ENCODE peak calls at places on chromosomes 11 and 22, in ten cellular contexts. A, U, C, F, M, W, D, I, N and V are unnamed samples.

GRCh38 chr11:69475866-69476714 is 5.4 kb upstream of the LINC01488 start:
- DNase-seq in A (no peak), U (no peak), C (no peak), F (no peak), M (no peak), W (no peak), D (no peak), I (no peak), N (no peak), V (no peak)

GRCh38 chr11:61489833-61490585 is 18.5 kb upstream of the LRRC10B start:
- DNase-seq in A (no peak), U (no peak), C (no peak), F (peak), M (peak), W (no peak), D (no peak), I (no peak), N (no peak), V (no peak)

GRCh38 chr22:44424131-44424711 is 73.8 kb downstream of the RTL6 start:
- DNase-seq in A (no peak), U (no peak), C (no peak), F (no peak), M (no peak), W (no peak), D (no peak), I (no peak), N (no peak), V (no peak)

GRCh38 chr11:125869526-125869925 is 17.9 kb upstream of the HYLS1 start:
- DNase-seq in A (no peak), U (no peak), C (no peak), F (peak), M (no peak), W (no peak), D (no peak), I (no peak), N (no peak), V (no peak)

GRCh38 chr22:27990451-27990840 is 71.4 kb upstream of the PITPNB start:
- DNase-seq in A (peak), U (no peak), C (no peak), F (no peak), M (no peak), W (no peak), D (no peak), I (no peak), N (no peak), V (no peak)

GRCh38 chr11:14902650-14903350 is 10.8 kb upstream of the CYP2R1 start:
- DNase-seq in A (no peak), U (no peak), C (no peak), F (peak), M (peak), W (peak), D (no peak), I (peak), N (peak), V (peak)

GRCh38 chr11:35049906-35050531 is 89.0 kb upstream of the CD44 start:
- DNase-seq in A (no peak), U (no peak), C (no peak), F (no peak), M (no peak), W (no peak), D (no peak), I (no peak), N (no peak), V (no peak)

GRCh38 chr22:32469799-32470212 is 4.8 kb upstream of the FBXO7 start:
- DNase-seq in A (no peak), U (peak), C (no peak), F (peak), M (peak), W (peak), D (peak), I (no peak), N (peak), V (peak)

GRCh38 chr11:124415356-124415923 is 9.2 kb downstream of the OR8B4 start:
- DNase-seq in A (no peak), U (peak), C (no peak), F (peak), M (peak), W (peak), D (peak), I (peak), N (peak), V (peak)

GRCh38 chr11:92152245-92152644 is 72.4 kb upstream of the FAT3 start:
- DNase-seq in A (no peak), U (no peak), C (no peak), F (no peak), M (no peak), W (no peak), D (no peak), I (peak), N (no peak), V (no peak)

GRCh38 chr11:10005955-10006525 is 288.0 kb downstream of the SBF2 start:
- DNase-seq in A (no peak), U (no peak), C (no peak), F (no peak), M (no peak), W (no peak), D (no peak), I (no peak), N (no peak), V (no peak)

GRCh38 chr11:76225122-76225584 is 18.9 kb upstream of the WNT11 start:
- DNase-seq in A (no peak), U (no peak), C (no peak), F (peak), M (no peak), W (peak), D (no peak), I (no peak), N (no peak), V (no peak)

GRCh38 chr11:11349870-11350325 is 3.2 kb downstream of the CSNK2A3 start:
- DNase-seq in A (no peak), U (peak), C (no peak), F (peak), M (peak), W (no peak), D (no peak), I (peak), N (peak), V (peak)

GRCh38 chr22:35630891-35631290 is 13.8 kb upstream of the MB start:
- DNase-seq in A (no peak), U (no peak), C (no peak), F (no peak), M (no peak), W (no peak), D (no peak), I (no peak), N (no peak), V (no peak)

GRCh38 chr11:134261000-134261399 is 7.6 kb downstream of the ACAD8 start:
- DNase-seq in A (no peak), U (no peak), C (no peak), F (no peak), M (no peak), W (no peak), D (no peak), I (no peak), N (no peak), V (no peak)

GRCh38 chr11:59012942-59013256 is 73.2 kb upstream of the GLYATL1B start:
- DNase-seq in A (no peak), U (no peak), C (no peak), F (no peak), M (no peak), W (no peak), D (no peak), I (no peak), N (no peak), V (no peak)

GRCh38 chr11:78961186-78961782 is 386.6 kb upstream of the NARS2 start:
- DNase-seq in A (no peak), U (no peak), C (peak), F (peak), M (peak), W (peak), D (no peak), I (peak), N (peak), V (peak)

GRCh38 chr11:26704249-26704648 is 17.6 kb downstream of the SLC5A12 start:
- DNase-seq in A (no peak), U (no peak), C (no peak), F (no peak), M (no peak), W (no peak), D (no peak), I (no peak), N (peak), V (no peak)

GRCh38 chr11:770642-771616 is 6.4 kb downstream of the GATD1 start:
- DNase-seq in A (no peak), U (no peak), C (no peak), F (no peak), M (no peak), W (no peak), D (no peak), I (no peak), N (no peak), V (no peak)

GRCh38 chr22:35977136-35977535 is 51.5 kb downstream of the RBFOX2 start:
- DNase-seq in A (no peak), U (no peak), C (no peak), F (peak), M (no peak), W (peak), D (no peak), I (no peak), N (peak), V (peak)

GRCh38 chr11:13343931-13344717 is 66.5 kb downstream of the BMAL1 start:
- DNase-seq in A (peak), U (peak), C (peak), F (peak), M (peak), W (peak), D (peak), I (peak), N (peak), V (peak)

GRCh38 chr22:50627452-50627913 is 469 bp downstream of the ARSA start:
- DNase-seq in A (no peak), U (no peak), C (peak), F (no peak), M (no peak), W (no peak), D (no peak), I (peak), N (no peak), V (no peak)

GRCh38 chr11:114162719-114163123 is 103.2 kb downstream of the ZBTB16 start:
- DNase-seq in A (no peak), U (peak), C (no peak), F (peak), M (peak), W (peak), D (peak), I (peak), N (peak), V (peak)

GRCh38 chr11:111776398-111777093 is 10.4 kb upstream of the PPP2R1B start:
- DNase-seq in A (no peak), U (no peak), C (no peak), F (no peak), M (no peak), W (no peak), D (no peak), I (no peak), N (no peak), V (no peak)

GRCh38 chr11:37688461-37688860 is 1090.4 kb upstream of the RAG2 start:
- DNase-seq in A (no peak), U (no peak), C (no peak), F (no peak), M (no peak), W (no peak), D (no peak), I (no peak), N (no peak), V (no peak)

GRCh38 chr11:1765871-1766718 is 2.4 kb upstream of the CTSD start:
- DNase-seq in A (no peak), U (no peak), C (no peak), F (no peak), M (no peak), W (no peak), D (no peak), I (no peak), N (no peak), V (no peak)

GRCh38 chr11:117000039-117000740 is 98.0 kb downstream of the SIK3 start:
- DNase-seq in A (no peak), U (no peak), C (no peak), F (no peak), M (no peak), W (no peak), D (no peak), I (no peak), N (no peak), V (no peak)

GRCh38 chr11:64788321-64789215 is 10.2 kb upstream of the SF1 start:
- DNase-seq in A (no peak), U (no peak), C (no peak), F (no peak), M (no peak), W (no peak), D (no peak), I (no peak), N (no peak), V (no peak)

GRCh38 chr11:31397239-31397834 is 27.7 kb downstream of the DNAJC24 start:
- DNase-seq in A (no peak), U (no peak), C (no peak), F (peak), M (peak), W (peak), D (peak), I (peak), N (peak), V (peak)

GRCh38 chr22:41900652-41901312 is 14.1 kb downstream of the SHISA8 start:
- DNase-seq in A (no peak), U (no peak), C (no peak), F (no peak), M (no peak), W (no peak), D (no peak), I (no peak), N (no peak), V (no peak)

GRCh38 chr11:17730137-17730536 is 4.4 kb upstream of the KCNC1 start:
- DNase-seq in A (no peak), U (no peak), C (no peak), F (no peak), M (no peak), W (no peak), D (no peak), I (no peak), N (no peak), V (no peak)

GRCh38 chr22:42630901-42631602 is 9.3 kb downstream of the ATP5MGL start:
- DNase-seq in A (no peak), U (no peak), C (no peak), F (no peak), M (no peak), W (peak), D (no peak), I (no peak), N (peak), V (no peak)

DNA sequence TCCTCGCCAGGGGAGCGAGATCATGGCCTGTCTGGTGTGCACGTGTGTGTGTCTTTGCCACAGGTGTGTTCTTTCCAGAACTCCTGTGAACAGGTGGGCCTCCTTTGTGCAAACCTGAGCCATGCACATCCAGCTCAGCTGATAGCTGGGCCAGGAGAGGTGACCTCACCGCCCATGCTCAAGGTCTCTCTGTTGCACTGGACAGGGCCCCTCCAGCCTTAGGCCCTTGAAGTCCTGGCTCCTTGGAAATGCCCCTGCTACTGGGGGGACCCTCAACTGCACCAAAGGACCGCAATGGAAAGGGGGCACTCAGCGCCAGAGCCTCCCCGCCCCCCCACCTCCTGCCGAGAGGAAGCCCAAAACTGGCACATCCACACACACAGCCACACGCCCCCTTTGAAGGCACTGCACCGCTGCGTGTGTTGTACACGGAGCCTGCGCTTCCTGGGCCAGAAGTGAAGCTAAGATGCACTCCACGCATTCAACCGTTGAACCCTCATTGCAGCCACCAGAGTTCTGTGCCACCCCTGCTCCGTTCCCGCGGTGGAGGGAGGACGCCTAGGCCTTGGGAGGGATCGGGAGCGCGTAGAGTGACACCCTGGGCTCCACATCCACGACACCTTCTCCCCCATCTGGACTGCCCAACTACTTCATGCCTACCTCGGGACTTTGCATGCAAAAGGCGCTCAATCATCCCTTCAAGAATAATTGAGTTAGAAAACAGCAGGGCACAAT is 16.4 kb upstream of the IL2RB start:
- DNase-seq in A (no peak), U (no peak), C (no peak), F (no peak), M (no peak), W (no peak), D (no peak), I (no peak), N (no peak), V (no peak)
- TF ChIP-seq CTCF in A (no peak), U (no peak), C (no peak), F (no peak), M (no peak), W (no peak), D (no peak), I (no peak), N (no peak), V (no peak)

GRCh38 chr22:21020802-21021429 is 6.0 kb downstream of the P2RX6 start:
- DNase-seq in A (no peak), U (no peak), C (no peak), F (no peak), M (no peak), W (peak), D (peak), I (peak), N (no peak), V (no peak)
- TF ChIP-seq CTCF in A (no peak), U (peak), C (no peak), F (peak), M (peak), W (peak), D (no peak), I (peak), N (peak), V (peak)

GRCh38 chr11:86275493-86276370 is 26.3 kb upstream of the HIKESHI start:
- DNase-seq in A (no peak), U (no peak), C (no peak), F (no peak), M (no peak), W (no peak), D (no peak), I (no peak), N (no peak), V (no peak)
- TF ChIP-seq CTCF in A (no peak), U (no peak), C (no peak), F (no peak), M (no peak), W (no peak), D (no peak), I (peak), N (no peak), V (peak)

GRCh38 chr11:63146586-63146985 is 2.6 kb upstream of the SLC22A24 start:
- DNase-seq in A (no peak), U (no peak), C (no peak), F (no peak), M (peak), W (peak), D (no peak), I (no peak), N (no peak), V (no peak)
- TF ChIP-seq CTCF in A (no peak), U (no peak), C (no peak), F (no peak), M (no peak), W (no peak), D (no peak), I (no peak), N (no peak), V (no peak)

DNA sequence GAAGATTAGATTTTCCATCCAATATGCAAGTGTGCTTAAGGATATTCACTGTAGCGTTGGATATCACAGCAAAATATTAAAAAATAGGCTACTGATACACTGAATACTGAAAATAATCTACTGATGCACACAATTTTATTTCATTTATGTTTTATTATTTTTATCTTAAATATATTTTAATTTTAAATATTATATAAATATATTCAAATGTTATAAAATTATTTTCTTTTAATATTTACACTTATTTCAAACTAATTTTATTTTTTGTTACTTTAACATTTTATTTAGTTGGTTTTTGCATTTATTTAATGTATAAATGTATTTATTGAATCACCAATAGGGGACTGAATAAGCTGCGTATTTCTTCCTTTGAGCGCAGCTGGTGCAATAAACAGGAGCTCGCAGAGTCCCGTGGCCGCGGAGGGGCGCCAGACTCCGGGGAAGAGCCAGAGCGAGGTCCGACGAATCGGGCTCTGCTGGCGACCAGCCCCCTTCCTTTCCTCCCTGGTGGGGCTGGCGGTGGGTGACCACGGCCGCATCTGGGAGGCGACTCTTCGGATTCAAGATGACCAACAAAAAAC is 12.2 kb downstream of the MMP3 start:
- DNase-seq in A (no peak), U (no peak), C (peak), F (peak), M (peak), W (peak), D (no peak), I (no peak), N (peak), V (peak)
- TF ChIP-seq CTCF in A (no peak), U (peak), C (no peak), F (peak), M (peak), W (peak), D (no peak), I (no peak), N (peak), V (peak)

DNA sequence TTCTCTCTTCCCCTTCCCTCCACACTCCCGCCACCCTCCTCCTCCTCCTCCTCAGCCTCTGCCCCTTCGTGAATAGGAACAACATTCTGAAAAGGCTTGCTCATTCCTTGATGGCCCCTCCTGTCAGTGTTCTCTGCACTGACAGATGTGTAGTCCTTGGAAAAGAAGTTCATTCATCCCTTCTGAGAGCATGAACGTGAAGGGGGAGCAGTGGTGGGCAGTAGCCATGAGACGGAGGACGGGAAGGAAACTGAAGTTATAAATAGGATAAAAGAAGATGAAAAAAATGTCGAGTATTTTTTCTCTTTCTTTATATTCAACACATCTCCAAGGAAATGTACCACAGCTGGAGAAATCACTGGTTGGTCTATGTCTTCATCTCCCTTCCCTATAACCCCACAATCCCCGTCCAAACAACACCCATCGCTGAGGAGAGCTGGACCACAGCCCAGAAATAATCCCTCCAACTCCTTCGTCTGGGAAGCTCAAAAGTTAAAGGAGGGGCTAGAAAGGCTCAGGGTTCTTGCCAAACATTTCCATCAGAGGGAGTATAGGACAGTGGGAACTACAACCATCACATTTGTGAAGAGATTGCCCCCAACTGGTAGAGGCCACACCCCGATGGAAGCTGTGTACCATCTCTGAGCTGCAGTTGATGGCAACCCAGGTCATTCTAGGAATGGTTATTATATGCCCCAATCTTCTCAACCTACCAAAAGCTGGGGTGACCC is 33.5 kb downstream of the ETS1 start:
- DNase-seq in A (no peak), U (no peak), C (no peak), F (peak), M (peak), W (peak), D (no peak), I (peak), N (peak), V (peak)
- TF ChIP-seq CTCF in A (no peak), U (peak), C (no peak), F (peak), M (peak), W (peak), D (no peak), I (no peak), N (peak), V (peak)

GRCh38 chr11:129695543-129696308 is 119.9 kb upstream of the TMEM45B start:
- DNase-seq in A (peak), U (no peak), C (peak), F (peak), M (peak), W (peak), D (peak), I (peak), N (peak), V (no peak)

GRCh38 chr11:129691154-129691553 is 124.5 kb upstream of the TMEM45B start:
- DNase-seq in A (no peak), U (no peak), C (no peak), F (no peak), M (no peak), W (no peak), D (no peak), I (no peak), N (no peak), V (no peak)

GRCh38 chr11:129694966-129695365 is 120.7 kb upstream of the TMEM45B start:
- DNase-seq in A (no peak), U (no peak), C (no peak), F (no peak), M (peak), W (peak), D (no peak), I (peak), N (peak), V (no peak)

GRCh38 chr11:129696309-129696989 is 119.2 kb upstream of the TMEM45B start:
- DNase-seq in A (no peak), U (no peak), C (no peak), F (no peak), M (no peak), W (no peak), D (no peak), I (no peak), N (no peak), V (no peak)

GRCh38 chr11:129694538-129694937 is 121.1 kb upstream of the TMEM45B start:
- DNase-seq in A (no peak), U (no peak), C (no peak), F (no peak), M (no peak), W (no peak), D (no peak), I (peak), N (no peak), V (no peak)
- TF ChIP-seq CTCF in A (no peak), U (no peak), C (no peak), F (no peak), M (no peak), W (no peak), D (no peak), I (no peak), N (no peak), V (no peak)